ENCODE peak calls at places on chromosomes 11 and 22, in four cellular contexts. V is sigmoid colon, C is SK-N-SH, P is hepatocyte. L is an unnamed sample.

GRCh38 chr11:43747130-43747802 is 66.7 kb downstream of the HSD17B12 start:
- DNase-seq in C (no peak), P (peak; percentile 26), V (no peak), L (no peak)

GRCh38 chr22:22061085-22062077 is 78.8 kb upstream of the TOP3B start:
- DNase-seq in P (peak; percentile 76), V (peak; percentile 78), C (no peak), L (no peak)

GRCh38 chr11:282630-283360 is 4.6 kb downstream of the NLRP6 start:
- DNase-seq in C (peak; percentile 40), V (no peak), P (no peak), L (no peak)

GRCh38 chr22:33984741-33985287 is 64.5 kb upstream of the LARGE1 start:
- DNase-seq in V (no peak), C (no peak), P (no peak), L (no peak)

GRCh38 chr11:85114786-85115185 is 512.4 kb downstream of the DLG2 start:
- DNase-seq in V (no peak), P (no peak), C (no peak), L (no peak)

GRCh38 chr22:38607680-38608079 is 37.7 kb upstream of the DMC1 start:
- DNase-seq in C (no peak), P (no peak), V (no peak), L (no peak)

GRCh38 chr11:84855846-84856245 is 771.3 kb downstream of the DLG2 start:
- DNase-seq in C (no peak), P (no peak), V (no peak), L (no peak)

GRCh38 chr11:29124436-29124835 is 892.4 kb downstream of the KCNA4 start:
- DNase-seq in P (no peak), V (no peak), C (no peak), L (no peak)

GRCh38 chr11:61362542-61362875 is 335 bp downstream of the TMEM138 start:
- DNase-seq in V (no peak), C (peak; percentile 53), P (peak; percentile 39), L (no peak)

GRCh38 chr11:126488591-126489370 is 133.3 kb downstream of the ST3GAL4 start:
- DNase-seq in C (no peak), P (no peak), V (peak; percentile 41), L (no peak)

GRCh38 chr11:60858236-60858635 is 2.5 kb upstream of the PTGDR2 start:
- DNase-seq in P (no peak), C (no peak), V (no peak), L (no peak)

GRCh38 chr11:117868815-117869642 is 7.4 kb downstream of the FXYD6 start:
- DNase-seq in C (no peak), V (no peak), P (no peak), L (no peak)

GRCh38 chr11:10606536-10607208 is 38.2 kb upstream of the LYVE1 start:
- DNase-seq in P (no peak), V (no peak), C (no peak), L (no peak)

GRCh38 chr22:17990167-17990566 is 34.2 kb downstream of the MICAL3 start:
- DNase-seq in C (no peak), V (no peak), P (no peak), L (no peak)

GRCh38 chr22:31846161-31847115 is 92.6 kb downstream of the DEPDC5 start:
- DNase-seq in P (no peak), V (no peak), C (peak; percentile 25), L (peak; percentile 20)

GRCh38 chr11:26285593-26285992 is 46.3 kb upstream of the ANO3 start:
- DNase-seq in V (no peak), P (no peak), C (no peak), L (no peak)

GRCh38 chr22:43230983-43231723 is 44.2 kb upstream of the TTLL12 start:
- DNase-seq in C (peak; percentile 79), V (no peak), P (peak; percentile 80), L (peak; percentile 82)

GRCh38 chr11:115207166-115207591 is 297.0 kb downstream of the CADM1 start:
- DNase-seq in C (no peak), V (no peak), P (peak; percentile 16), L (no peak)

GRCh38 chr11:118975771-118976709 is 4.5 kb downstream of the FOXR1 start:
- DNase-seq in P (no peak), C (no peak), V (no peak), L (peak; percentile 60)

GRCh38 chr11:125163431-125164011 is 1.0 kb upstream of the PKNOX2 start:
- DNase-seq in P (no peak), C (no peak), V (peak; percentile 45), L (no peak)

GRCh38 chr11:128502736-128503135 is 84.6 kb downstream of the ETS1 start:
- DNase-seq in P (peak; percentile 64), V (no peak), C (no peak), L (no peak)

GRCh38 chr11:3230636-3231549 is 1.3 kb downstream of the MRGPRE start:
- DNase-seq in P (no peak), V (peak; percentile 52), C (peak; percentile 29), L (no peak)

GRCh38 chr11:38425578-38425977 is 1827.5 kb upstream of the RAG2 start:
- DNase-seq in C (no peak), P (no peak), V (no peak), L (no peak)

DNA sequence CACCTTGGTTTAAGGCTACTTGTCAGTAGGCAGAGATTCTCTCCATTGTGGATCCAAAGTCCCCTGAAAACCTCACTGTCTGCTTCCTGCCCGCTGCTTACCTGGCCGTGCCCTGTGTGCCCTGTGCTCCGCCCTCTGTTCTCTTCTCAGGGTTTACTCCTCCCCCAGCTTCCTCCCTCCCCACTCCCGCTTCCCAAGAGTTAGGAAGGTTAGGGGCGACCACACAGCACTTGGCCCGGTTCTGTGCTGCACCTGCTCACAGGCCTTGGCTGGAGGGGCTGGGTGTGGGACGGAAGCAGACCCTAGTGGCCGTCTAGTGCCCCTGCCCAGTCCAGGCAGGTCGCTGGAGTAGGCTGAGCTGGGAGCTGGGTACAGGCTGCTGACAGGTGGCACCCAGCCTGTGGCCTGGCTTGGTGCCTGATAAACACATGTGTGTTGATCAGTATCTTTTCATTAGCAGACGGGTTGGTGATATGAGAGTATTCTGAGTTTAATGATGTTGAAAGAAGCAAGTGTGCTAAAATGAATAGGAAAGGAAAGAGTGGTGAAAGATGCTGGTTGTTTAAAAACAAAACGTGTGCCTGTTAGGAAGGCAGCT is 40.5 kb downstream of the GRAMD4 start:
- DNase-seq in P (no peak), C (peak; percentile 93), V (no peak), L (peak; percentile 58)
- TF ChIP-seq CTCF in P (no peak), C (no peak), V (no peak), L (no peak)

GRCh38 chr11:123137496-123138270 is 57.4 kb downstream of the CLMP start:
- DNase-seq in V (peak; percentile 93), C (peak; percentile 85), P (peak; percentile 66), L (peak; percentile 92)

GRCh38 chr11:123135863-123136446 is 59.1 kb downstream of the CLMP start:
- DNase-seq in C (no peak), V (no peak), P (no peak), L (no peak)

GRCh38 chr11:123129920-123130319 is 65.1 kb downstream of the CLMP start:
- DNase-seq in C (no peak), P (no peak), V (no peak), L (no peak)

GRCh38 chr11:123132881-123133280 is 62.2 kb downstream of the CLMP start:
- DNase-seq in C (no peak), V (no peak), P (no peak), L (no peak)
- H3K4me1 ChIP-seq in C (peaks cover 53% of the 10 kb centered on the region), V (peaks cover 38% of the 10 kb centered on the region), P (peaks cover 21% of the 10 kb centered on the region), L (peaks cover 5% of the 10 kb centered on the region)

GRCh38 chr22:19719488-19720021 is 3.8 kb upstream of the GP1BB start:
- DNase-seq in V (no peak), C (no peak), P (no peak), L (no peak)
- H3K4me3 ChIP-seq in V (no peak overlapping the region), C (no peak overlapping the region), P (no peak overlapping the region), L (no peak overlapping the region)

GRCh38 chr11:72703281-72704008 is 29.2 kb upstream of the PDE2A start:
- DNase-seq in V (peak; percentile 84), P (peak; percentile 69), C (no peak), L (no peak)

GRCh38 chr11:72702842-72703241 is 28.6 kb upstream of the PDE2A start:
- DNase-seq in V (no peak), P (no peak), C (no peak), L (no peak)

GRCh38 chr11:72705442-72706365 is 31.5 kb upstream of the PDE2A start:
- DNase-seq in V (no peak), C (no peak), P (no peak), L (no peak)

GRCh38 chr11:72704783-72705287 is 30.6 kb upstream of the PDE2A start:
- DNase-seq in C (no peak), P (no peak), V (no peak), L (no peak)

GRCh38 chr11:72704028-72704782 is 30.0 kb upstream of the PDE2A start:
- DNase-seq in V (no peak), C (no peak), P (no peak), L (no peak)
- TF ChIP-seq CTCF in V (no peak), C (peak; percentile 17), P (peak; percentile 6), L (no peak)

DNA sequence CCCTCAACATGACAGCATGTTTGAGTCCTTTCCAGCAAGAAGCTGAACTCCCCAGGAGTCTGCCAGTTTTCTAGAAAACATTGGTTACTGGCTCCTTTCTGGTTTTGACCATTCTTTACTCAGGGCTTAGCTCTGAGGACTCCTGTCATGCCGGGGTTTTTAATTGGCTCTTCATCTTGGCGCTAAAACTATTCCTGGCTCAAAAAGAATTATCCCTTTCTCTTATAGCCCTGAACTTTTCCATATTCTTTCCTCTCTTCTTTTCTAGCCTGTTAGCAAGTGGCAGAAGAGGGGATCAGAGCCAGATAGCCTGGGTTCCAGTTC is 59.7 kb downstream of the TRAF6 start:
- DNase-seq in P (no peak), C (no peak), V (no peak), L (no peak)
- H3K4me1 ChIP-seq in P (peaks cover 29% of the 10 kb centered on the region), C (peaks cover 24% of the 10 kb centered on the region), V (peaks cover 14% of the 10 kb centered on the region), L (peaks cover 1% of the 10 kb centered on the region)